ENCODE peak calls at places on chromosomes 11 and 22, in four cellular contexts. I, V, O and K are unnamed samples.

GRCh38 chr22:46791201-46791731 is 28.8 kb downstream of the TBC1D22A start:
- DNase-seq in I (no peak), V (peak), O (no peak), K (peak)

GRCh38 chr11:120929090-120929489 is 94.8 kb upstream of the TBCEL start:
- DNase-seq in V (no peak), I (no peak), O (no peak), K (peak)

GRCh38 chr11:86198156-86198555 is 46.4 kb upstream of the EED start:
- DNase-seq in O (no peak), I (no peak), V (no peak), K (no peak)

GRCh38 chr11:8408151-8408930 is 144.7 kb upstream of the LMO1 start:
- DNase-seq in I (no peak), V (no peak), O (no peak), K (no peak)

GRCh38 chr22:38074181-38075104 is 9.5 kb downstream of the SLC16A8 start:
- DNase-seq in V (peak), O (no peak), I (no peak), K (no peak)

GRCh38 chr11:114257621-114258558 is 38.3 kb upstream of the NNMT start:
- DNase-seq in I (peak), O (peak), V (peak), K (peak)

GRCh38 chr22:44848296-44848741 is 95.9 kb downstream of the ARHGAP8 start:
- DNase-seq in O (no peak), I (no peak), V (no peak), K (no peak)

GRCh38 chr11:45664376-45665205 is 831 bp downstream of the CHST1 start:
- DNase-seq in O (no peak), V (no peak), I (no peak), K (no peak)

GRCh38 chr11:47797633-47798032 is 30.5 kb upstream of the FNBP4 start:
- DNase-seq in O (no peak), V (peak), I (no peak), K (peak)

GRCh38 chr11:64249563-64250405 is 1.5 kb upstream of the PLCB3 start:
- DNase-seq in O (no peak), V (no peak), I (no peak), K (no peak)

GRCh38 chr11:122486793-122487495 is 168.6 kb upstream of the UBASH3B start:
- DNase-seq in O (no peak), V (peak), I (no peak), K (no peak)

GRCh38 chr11:35593143-35593542 is 25.1 kb upstream of the FJX1 start:
- DNase-seq in V (peak), O (no peak), I (no peak), K (peak)

GRCh38 chr11:46353706-46354105 is 6.4 kb downstream of the DGKZ start:
- DNase-seq in O (no peak), I (no peak), V (no peak), K (peak)

GRCh38 chr11:123494195-123495050 is 64.4 kb downstream of the GRAMD1B start:
- DNase-seq in I (no peak), V (peak), O (no peak), K (no peak)

GRCh38 chr22:38196791-38197429 is 4.9 kb upstream of the MAFF start:
- DNase-seq in I (no peak), V (no peak), O (no peak), K (no peak)

GRCh38 chr22:18068381-18068988 is 9.3 kb upstream of the PEX26 start:
- DNase-seq in I (no peak), O (no peak), V (peak), K (no peak)

GRCh38 chr22:23100124-23100801 is 29.9 kb downstream of the GNAZ start:
- DNase-seq in O (no peak), I (no peak), V (no peak), K (no peak)

GRCh38 chr11:11770274-11770673 is 71.5 kb upstream of the USP47 start:
- DNase-seq in I (no peak), O (no peak), V (no peak), K (no peak)

GRCh38 chr11:129248618-129249017 is 56.5 kb upstream of the ARHGAP32 start:
- DNase-seq in O (no peak), I (no peak), V (peak), K (peak)

GRCh38 chr11:36469063-36469462 is 41.0 kb downstream of the TRAF6 start:
- DNase-seq in I (no peak), V (no peak), O (no peak), K (peak)

GRCh38 chr22:19882446-19883381 is 28.0 kb upstream of the GNB1L start:
- DNase-seq in O (no peak), V (no peak), I (peak), K (no peak)

GRCh38 chr22:45450931-45451651 is 37.6 kb downstream of the RIBC2 start:
- DNase-seq in V (peak), O (no peak), I (no peak), K (peak)

GRCh38 chr22:38657248-38657909 is 941 bp downstream of the CBY1 start:
- DNase-seq in O (no peak), I (no peak), V (peak), K (peak)

GRCh38 chr22:50089231-50090140 is at the start of gene MOV10L1:
- DNase-seq in O (no peak), I (no peak), V (peak), K (peak)

GRCh38 chr11:64306876-64307622 is 1.7 kb downstream of the ESRRA start:
- DNase-seq in O (no peak), I (peak), V (peak), K (no peak)

GRCh38 chr22:37549704-37550059 is 10.6 kb upstream of the CDC42EP1 start:
- DNase-seq in O (no peak), V (peak), I (peak), K (peak)

GRCh38 chr22:21632237-21632895 is at the start of gene CCDC116:
- DNase-seq in O (no peak), I (peak), V (no peak), K (no peak)

GRCh38 chr11:69512790-69513189 is 31.3 kb downstream of the LINC01488 start:
- DNase-seq in I (peak), V (no peak), O (no peak), K (no peak)

GRCh38 chr11:46357483-46357936 is 10.2 kb downstream of the DGKZ start:
- DNase-seq in V (no peak), I (no peak), O (no peak), K (no peak)

GRCh38 chr11:91794146-91794545 is 430.5 kb upstream of the FAT3 start:
- DNase-seq in I (no peak), O (no peak), V (no peak), K (no peak)

GRCh38 chr11:3609416-3610265 is 32.2 kb downstream of the ART5 start:
- DNase-seq in I (no peak), O (no peak), V (peak), K (peak)

GRCh38 chr11:117212697-117213355 is 13.7 kb downstream of the TAGLN start:
- DNase-seq in I (no peak), V (no peak), O (no peak), K (no peak)

GRCh38 chr11:33089776-33090175 is 50.4 kb downstream of the TCP11L1 start:
- DNase-seq in O (no peak), I (no peak), V (no peak), K (no peak)

GRCh38 chr22:45608763-45609180 is 62.9 kb upstream of the ATXN10 start:
- DNase-seq in I (peak), V (no peak), O (no peak), K (peak)

GRCh38 chr11:10305262-10305963 is 540 bp downstream of the ADM start:
- DNase-seq in I (peak), V (peak), O (peak), K (no peak)

GRCh38 chr11:102112654-102112926 is 2.3 kb downstream of the YAP1 start:
- DNase-seq in I (no peak), O (no peak), V (no peak), K (no peak)
- H3K4me3 ChIP-seq in I (peak), O (peak), V (peak), K (peak)

GRCh38 chr11:43578346-43579170 is 102.0 kb upstream of the HSD17B12 start:
- DNase-seq in V (peak), O (no peak), I (no peak), K (peak)
- H3K4me3 ChIP-seq in V (peak), O (peak), I (peak), K (peak)

DNA sequence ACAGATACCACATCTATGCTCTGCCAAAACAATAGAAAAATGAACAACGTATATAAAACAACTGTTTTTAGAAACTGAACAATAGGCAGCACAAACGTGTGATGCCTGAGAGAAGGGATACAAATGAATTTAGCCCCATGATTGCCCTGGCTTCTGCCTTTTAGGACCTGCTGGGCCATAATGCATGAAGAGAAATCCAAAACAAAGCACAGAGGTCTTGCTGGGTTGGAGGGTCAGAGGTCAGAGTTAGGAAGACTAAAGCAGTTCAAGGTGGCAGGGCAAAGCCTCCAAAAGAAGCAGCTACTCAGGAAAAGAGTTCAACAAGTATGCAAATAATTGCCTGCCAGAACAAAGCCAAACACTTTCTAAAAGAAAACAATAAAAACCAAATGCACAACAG is 138.5 kb downstream of the TTC28 start:
- DNase-seq in I (no peak), O (no peak), V (no peak), K (no peak)
- H3K4me3 ChIP-seq in I (no peak), O (no peak), V (no peak), K (no peak)

GRCh38 chr11:334264-335033 is 13.8 kb upstream of the IFITM3 start:
- DNase-seq in O (no peak), V (peak), I (no peak), K (peak)
- H3K4me3 ChIP-seq in O (peak), V (no peak), I (no peak), K (no peak)

GRCh38 chr11:27468643-27469332 is 3.8 kb downstream of the LGR4 start:
- DNase-seq in I (no peak), V (peak), O (no peak), K (peak)
- H3K4me3 ChIP-seq in I (no peak), V (peak), O (peak), K (no peak)

GRCh38 chr22:25403284-25403606 is 161.2 kb upstream of the GRK3 start:
- DNase-seq in O (no peak), I (no peak), V (no peak), K (no peak)
- H3K4me3 ChIP-seq in O (peak), I (peak), V (no peak), K (peak)

GRCh38 chr11:66592457-66593302 is at the start of the genes CCDC87 and CCS:
- DNase-seq in V (peak), I (peak), O (peak), K (peak)
- H3K4me3 ChIP-seq in V (peak), I (peak), O (peak), K (peak)

DNA sequence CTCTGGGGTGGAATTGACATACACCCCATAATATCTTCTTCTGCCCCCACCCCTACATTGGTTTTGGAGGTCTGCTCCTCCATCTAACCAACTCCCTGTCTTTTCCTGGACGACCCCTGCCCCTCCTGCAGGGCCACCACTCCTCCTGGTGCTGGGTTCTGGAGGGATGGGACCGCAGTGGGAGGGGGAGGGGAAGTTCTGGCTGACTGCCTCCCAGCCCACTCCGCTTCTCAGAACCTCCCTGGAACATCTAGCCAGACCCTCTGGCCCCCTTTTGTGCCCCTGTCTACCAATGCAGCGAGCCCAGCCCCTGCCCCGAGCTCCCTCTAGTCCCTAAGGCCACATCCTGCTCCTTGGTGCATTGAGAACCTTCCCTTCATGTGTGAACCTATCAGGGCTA is 1.2 kb downstream of the MYRF start:
- DNase-seq in O (no peak), V (no peak), I (no peak), K (no peak)
- H3K4me3 ChIP-seq in O (no peak), V (peak), I (peak), K (no peak)

DNA sequence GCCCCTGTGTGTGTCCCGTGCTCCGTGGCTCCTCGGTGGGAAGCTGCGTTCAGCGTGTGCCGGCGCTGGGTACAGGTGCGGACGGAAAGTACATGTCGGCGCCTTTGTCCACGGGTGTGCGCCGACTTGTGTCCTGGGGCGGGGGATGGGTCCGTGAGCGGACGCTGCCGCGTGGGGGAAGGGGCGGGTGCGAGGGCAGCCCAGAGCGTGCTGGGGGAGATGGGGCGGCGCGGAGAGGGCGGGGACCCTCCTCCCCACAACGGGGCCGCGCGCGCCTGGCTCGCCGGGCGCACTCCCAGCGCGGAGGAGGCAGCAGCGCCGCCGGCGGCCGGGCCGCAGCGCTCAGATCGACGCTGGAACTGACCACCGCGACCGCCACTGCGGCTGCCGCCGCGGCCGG is 33.6 kb upstream of the RELT start:
- DNase-seq in V (no peak), O (no peak), I (no peak), K (no peak)
- H3K4me3 ChIP-seq in V (peak), O (peak), I (peak), K (no peak)

GRCh38 chr11:131925829-131926228 is 555.4 kb downstream of the NTM start:
- DNase-seq in O (no peak), V (no peak), I (no peak), K (no peak)
- H3K4me3 ChIP-seq in O (no peak), V (no peak), I (no peak), K (no peak)